ENCODE peak calls at places on chromosomes 12 and 14, in nine cellular contexts. Z is HCT116; B is A172; E is HTR-8/SVneo; P is GM04503; V is activated naive CD4-positive, alpha-beta T cell; K is nephron progenitor cell; R is HEK293T; F is amygdala. G is an unnamed sample.

GRCh38 chr12:22874151-22874550 is 249.2 kb downstream of the ETNK1 start:
- DNase-seq in Z (no peak), B (no peak), E (no peak), P (no peak), V (no peak), K (no peak), R (no peak), F (no peak), G (no peak)

GRCh38 chr12:108630481-108631207 is 3.0 kb downstream of the SELPLG start:
- DNase-seq in Z (no peak), B (peak), E (peak), P (peak), V (no peak), K (no peak), R (no peak), F (no peak), G (peak)

GRCh38 chr12:24896171-24896570 is 52.7 kb downstream of the BCAT1 start:
- DNase-seq in Z (no peak), B (no peak), E (no peak), P (no peak), V (no peak), K (no peak), R (no peak), F (no peak), G (no peak)

GRCh38 chr12:92466391-92467305 is 236.1 kb upstream of the PLEKHG7 start:
- DNase-seq in Z (no peak), B (no peak), E (no peak), P (no peak), V (no peak), K (no peak), R (no peak), F (peak), G (no peak)

GRCh38 chr12:114391088-114391487 is 14.9 kb downstream of the TBX5 start:
- DNase-seq in Z (no peak), B (no peak), E (no peak), P (no peak), V (no peak), K (no peak), R (no peak), F (no peak), G (no peak)

GRCh38 chr12:125888921-125889320 is 823.7 kb downstream of the AACS start:
- DNase-seq in Z (no peak), B (no peak), E (no peak), P (no peak), V (no peak), K (no peak), R (no peak), F (no peak), G (no peak)

GRCh38 chr12:47818701-47819543 is 781 bp downstream of the HDAC7 start:
- DNase-seq in Z (no peak), B (peak), E (no peak), P (no peak), V (no peak), K (peak), R (peak), F (peak), G (peak)

GRCh38 chr12:91565246-91565645 is 382.6 kb upstream of the DCN start:
- DNase-seq in Z (no peak), B (no peak), E (no peak), P (no peak), V (no peak), K (no peak), R (no peak), F (no peak), G (no peak)

GRCh38 chr14:94390372-94391086 is 2.1 kb upstream of the SERPINA1 start:
- DNase-seq in Z (no peak), B (peak), E (peak), P (no peak), V (no peak), K (no peak), R (no peak), F (no peak), G (no peak)

GRCh38 chr14:22976620-22977433 is 5.5 kb downstream of the AJUBA start:
- DNase-seq in Z (no peak), B (peak), E (no peak), P (no peak), V (no peak), K (no peak), R (no peak), F (no peak), G (peak)

GRCh38 chr12:68641138-68641537 is 30.4 kb downstream of the RAP1B start:
- DNase-seq in Z (no peak), B (no peak), E (no peak), P (no peak), V (no peak), K (no peak), R (no peak), F (no peak), G (no peak)

GRCh38 chr14:21780429-21781084 is 106.9 kb upstream of the OR4E1 start:
- DNase-seq in Z (no peak), B (no peak), E (no peak), P (no peak), V (no peak), K (no peak), R (no peak), F (no peak), G (no peak)

GRCh38 chr14:73785336-73785833 is 66.2 kb upstream of the PTGR2 start:
- DNase-seq in Z (no peak), B (peak), E (peak), P (peak), V (no peak), K (peak), R (peak), F (no peak), G (peak)

GRCh38 chr12:12999276-12999958 is 648 bp downstream of the HEBP1 start:
- DNase-seq in Z (no peak), B (no peak), E (no peak), P (no peak), V (peak), K (no peak), R (no peak), F (no peak), G (no peak)

GRCh38 chr12:122527478-122527944 is 462 bp downstream of the KNTC1 start:
- DNase-seq in Z (no peak), B (no peak), E (peak), P (no peak), V (no peak), K (peak), R (peak), F (no peak), G (no peak)

GRCh38 chr12:79119796-79120195 is 255.2 kb downstream of the SYT1 start:
- DNase-seq in Z (no peak), B (no peak), E (no peak), P (no peak), V (no peak), K (no peak), R (peak), F (no peak), G (no peak)

GRCh38 chr14:52948836-52949235 is 2.0 kb downstream of the FERMT2 start:
- DNase-seq in Z (no peak), B (no peak), E (no peak), P (no peak), V (no peak), K (no peak), R (no peak), F (no peak), G (no peak)

GRCh38 chr12:116153983-116154382 is 123.5 kb downstream of the MED13L start:
- DNase-seq in Z (no peak), B (no peak), E (no peak), P (no peak), V (no peak), K (no peak), R (no peak), F (no peak), G (no peak)

GRCh38 chr12:93139028-93139665 is 210.1 kb upstream of the EEA1 start:
- DNase-seq in Z (no peak), B (no peak), E (no peak), P (no peak), V (no peak), K (no peak), R (no peak), F (no peak), G (no peak)

GRCh38 chr12:94586589-94587259 is 63.6 kb downstream of the TMCC3 start:
- DNase-seq in Z (no peak), B (no peak), E (no peak), P (no peak), V (no peak), K (no peak), R (no peak), F (no peak), G (peak)

GRCh38 chr12:55392032-55392795 is 8.1 kb upstream of the OR6C65 start:
- DNase-seq in Z (no peak), B (no peak), E (no peak), P (no peak), V (no peak), K (no peak), R (no peak), F (no peak), G (no peak)

GRCh38 chr12:26195250-26195640 is at the start of gene SSPN:
- DNase-seq in Z (no peak), B (no peak), E (peak), P (no peak), V (no peak), K (peak), R (peak), F (peak), G (no peak)

GRCh38 chr12:46455648-46456352 is 83.2 kb upstream of the SLC38A2 start:
- DNase-seq in Z (peak), B (peak), E (no peak), P (no peak), V (no peak), K (no peak), R (no peak), F (no peak), G (peak)

GRCh38 chr14:23177181-23177580 is 6.3 kb downstream of the SLC7A8 start:
- DNase-seq in Z (no peak), B (peak), E (no peak), P (no peak), V (no peak), K (no peak), R (no peak), F (no peak), G (peak)

G was measured in PC-9.